ENCODE peak calls at places on chromosomes 12 and 14, in seven cellular contexts. E, Z, J, Q, H, G and R are unnamed samples.

GRCh38 chr14:75459099-75459741 is 31.4 kb downstream of the JDP2 start:
- DNase-seq in J (no peak), G (no peak), H (peak; percentile 56), E (no peak), Z (no peak), Q (no peak), R (no peak)

GRCh38 chr12:100058482-100059029 is 73.8 kb upstream of the ANKS1B start:
- DNase-seq in G (no peak), Z (no peak), J (no peak), H (peak; percentile 11), E (no peak), Q (no peak), R (no peak)

GRCh38 chr12:131121705-131122405 is 168.1 kb downstream of the ADGRD1 start:
- DNase-seq in Q (peak; percentile 46), H (peak; percentile 49), E (no peak), J (no peak), Z (no peak), G (no peak), R (no peak)

GRCh38 chr14:55329999-55330710 is 58.9 kb downstream of the FBXO34 start:
- DNase-seq in Q (no peak), J (no peak), Z (peak; percentile 40), G (no peak), E (no peak), H (no peak), R (no peak)

GRCh38 chr12:105240233-105240632 is 4.3 kb upstream of the APPL2 start:
- DNase-seq in G (no peak), J (no peak), H (no peak), Q (no peak), Z (no peak), E (no peak), R (no peak)

GRCh38 chr12:90831712-90832111 is 123.3 kb downstream of the CCER1 start:
- DNase-seq in E (no peak), H (no peak), Q (no peak), Z (no peak), J (no peak), G (no peak), R (no peak)

GRCh38 chr14:55662757-55663156 is 82.8 kb downstream of the KTN1 start:
- DNase-seq in H (no peak), E (no peak), J (no peak), Z (no peak), G (no peak), Q (no peak), R (no peak)

GRCh38 chr14:67987596-67987995 is 168.0 kb downstream of the RAD51B start:
- DNase-seq in Z (no peak), G (no peak), J (no peak), E (no peak), H (no peak), Q (no peak), R (no peak)

GRCh38 chr12:74111688-74112360 is 425.8 kb upstream of the ATXN7L3B start:
- DNase-seq in Z (no peak), G (no peak), H (peak; percentile 78), J (peak; percentile 6), E (no peak), Q (peak; percentile 64), R (no peak)